ENCODE peak calls at places on chromosomes 4 and X, in five cellular contexts. L is lower lobe of right lung, A is HuH-7.5, R is T follicular helper cell, F is HTR-8/SVneo. W is an unnamed sample.

GRCh38 chr4:152098365-152099060 is 337.7 kb upstream of the GATB start:
- DNase-seq in R (no peak), A (no peak), F (no peak), L (no peak), W (no peak)

GRCh38 chr4:61468091-61468720 is 268.1 kb downstream of the ADGRL3 start:
- DNase-seq in L (no peak), F (peak), R (no peak), A (no peak), W (no peak)

GRCh38 chrX:105116541-105116940 is 104.0 kb downstream of the TEX13A start:
- DNase-seq in R (no peak), L (no peak), F (no peak), A (no peak), W (no peak)

GRCh38 chr4:73189274-73189810 is 69.3 kb downstream of the ANKRD17 start:
- DNase-seq in F (no peak), R (no peak), L (no peak), A (no peak), W (no peak)

GRCh38 chr4:83386931-83387897 is 52.6 kb upstream of the HPSE start:
- DNase-seq in F (no peak), L (no peak), R (no peak), A (no peak), W (no peak)

GRCh38 chr4:152633118-152633517 is 46.7 kb downstream of the TMEM154 start:
- DNase-seq in F (no peak), L (no peak), R (no peak), A (no peak), W (no peak)

GRCh38 chr4:1309261-1310010 is 19.7 kb downstream of the MAEA start:
- DNase-seq in A (no peak), R (peak), L (peak), F (peak), W (peak)

GRCh38 chr4:48910511-48910910 is 3.9 kb upstream of the OCIAD2 start:
- DNase-seq in L (no peak), F (no peak), A (no peak), R (no peak), W (no peak)

GRCh38 chr4:22850630-22851029 is 157.9 kb downstream of the GBA3 start:
- DNase-seq in A (no peak), R (no peak), F (no peak), L (no peak), W (no peak)

GRCh38 chr4:36243355-36244256 is 708 bp downstream of the ARAP2 start:
- DNase-seq in L (peak), R (peak), F (peak), A (peak), W (no peak)

GRCh38 chr4:47531241-47531953 is 46.3 kb downstream of the ATP10D start:
- DNase-seq in R (no peak), A (no peak), F (peak), L (no peak), W (peak)

GRCh38 chrX:22109442-22109841 is 77.3 kb downstream of the PHEX start:
- DNase-seq in R (no peak), F (peak), L (no peak), A (no peak), W (no peak)

GRCh38 chr4:123580981-123581664 is 184.5 kb downstream of the SPRY1 start:
- DNase-seq in A (no peak), R (no peak), L (no peak), F (no peak), W (no peak)

GRCh38 chr4:2929469-2929868 is 33.7 kb downstream of the NOP14 start:
- DNase-seq in R (no peak), F (no peak), L (peak), A (no peak), W (no peak)

GRCh38 chr4:40672528-40673522 is 43.2 kb upstream of the RBM47 start:
- DNase-seq in R (peak), L (peak), F (peak), A (no peak), W (no peak)

GRCh38 chr4:107197121-107197520 is 161.0 kb upstream of the DKK2 start:
- DNase-seq in F (no peak), R (no peak), A (no peak), L (no peak), W (no peak)

GRCh38 chrX:135480076-135480475 is 40.4 kb upstream of the INTS6L start:
- DNase-seq in L (no peak), F (no peak), A (no peak), R (no peak), W (no peak)

GRCh38 chr4:56757270-56757746 is 64.2 kb downstream of the SPINK2 start:
- DNase-seq in R (peak), F (no peak), L (no peak), A (no peak), W (no peak)

GRCh38 chr4:94635172-94635571 is 122.6 kb upstream of the BMPR1B start:
- DNase-seq in R (no peak), L (no peak), F (no peak), A (no peak), W (no peak)

GRCh38 chr4:7785017-7785416 is 154.6 kb downstream of the AFAP1 start:
- DNase-seq in F (no peak), L (no peak), R (no peak), A (no peak), W (no peak)

GRCh38 chrX:19721726-19722370 is 165.6 kb downstream of the SH3KBP1 start:
- DNase-seq in F (no peak), R (no peak), L (peak), A (no peak), W (no peak)

GRCh38 chr4:85113706-85114105 is 147.2 kb upstream of the WDFY3 start:
- DNase-seq in F (no peak), L (no peak), A (no peak), R (no peak), W (no peak)

W was measured in effector memory CD4-positive, alpha-beta T cell.